ENCODE peak calls at places on chromosome 20, in nine cellular contexts. One of them, this sample, is unnamed.

GRCh38 chr20:48326868-48327267 is 500.9 kb downstream of the PREX1 start:
- DNase-seq in GM20000: no peak
- DNase-seq in activated CD8-positive, alpha-beta memory T cell treated with anti-CD3 and anti-CD28 coated beads, Interleukin-2, amount 50 U/mL, for 4 hours: no peak
- DNase-seq in NCI-H774: no peak
- DNase-seq in EL: no peak
- DNase-seq in central memory CD8-positive, alpha-beta T cell: no peak
- DNase-seq in endodermal cell: no peak
- DNase-seq in HCT116: no peak
- DNase-seq in mammary epithelial cell: no peak
- DNase-seq in this sample: no peak

GRCh38 chr20:29687438-29687837 is 1570.0 kb upstream of the DEFB115 start:
- DNase-seq in GM20000: no peak
- DNase-seq in mammary epithelial cell: no peak
- DNase-seq in activated CD8-positive, alpha-beta memory T cell treated with anti-CD3 and anti-CD28 coated beads, Interleukin-2, amount 50 U/mL, for 4 hours: no peak
- DNase-seq in HCT116: no peak
- DNase-seq in central memory CD8-positive, alpha-beta T cell: no peak
- DNase-seq in endodermal cell: no peak
- DNase-seq in NCI-H774: no peak
- DNase-seq in EL: no peak
- DNase-seq in this sample: no peak

GRCh38 chr20:60026010-60026409 is 67.8 kb downstream of the CDH26 start:
- DNase-seq in central memory CD8-positive, alpha-beta T cell: no peak
- DNase-seq in NCI-H774: no peak
- DNase-seq in EL: no peak
- DNase-seq in endodermal cell: no peak
- DNase-seq in mammary epithelial cell: no peak
- DNase-seq in GM20000: no peak
- DNase-seq in activated CD8-positive, alpha-beta memory T cell treated with anti-CD3 and anti-CD28 coated beads, Interleukin-2, amount 50 U/mL, for 4 hours: no peak
- DNase-seq in HCT116: no peak
- DNase-seq in this sample: no peak

GRCh38 chr20:4173142-4173541 is 157.8 kb upstream of the RNF24 start:
- DNase-seq in GM20000: no peak
- DNase-seq in activated CD8-positive, alpha-beta memory T cell treated with anti-CD3 and anti-CD28 coated beads, Interleukin-2, amount 50 U/mL, for 4 hours: no peak
- DNase-seq in endodermal cell: no peak
- DNase-seq in NCI-H774: no peak
- DNase-seq in mammary epithelial cell: no peak
- DNase-seq in HCT116: no peak
- DNase-seq in central memory CD8-positive, alpha-beta T cell: no peak
- DNase-seq in EL: no peak
- DNase-seq in this sample: no peak

GRCh38 chr20:58447733-58448391 is 58.8 kb downstream of the VAPB start:
- DNase-seq in central memory CD8-positive, alpha-beta T cell: no peak
- DNase-seq in GM20000: no peak
- DNase-seq in EL: peak
- DNase-seq in HCT116: peak
- DNase-seq in mammary epithelial cell: peak
- DNase-seq in activated CD8-positive, alpha-beta memory T cell treated with anti-CD3 and anti-CD28 coated beads, Interleukin-2, amount 50 U/mL, for 4 hours: peak
- DNase-seq in NCI-H774: no peak
- DNase-seq in endodermal cell: peak
- DNase-seq in this sample: no peak

GRCh38 chr20:62936996-62937352 is 973 bp upstream of the GID8 start:
- DNase-seq in endodermal cell: no peak
- DNase-seq in central memory CD8-positive, alpha-beta T cell: no peak
- DNase-seq in EL: peak
- DNase-seq in NCI-H774: no peak
- DNase-seq in HCT116: no peak
- DNase-seq in mammary epithelial cell: peak
- DNase-seq in activated CD8-positive, alpha-beta memory T cell treated with anti-CD3 and anti-CD28 coated beads, Interleukin-2, amount 50 U/mL, for 4 hours: no peak
- DNase-seq in GM20000: no peak
- DNase-seq in this sample: no peak

GRCh38 chr20:12053348-12053747 is 135.7 kb downstream of the BTBD3 start:
- DNase-seq in NCI-H774: no peak
- DNase-seq in EL: peak
- DNase-seq in central memory CD8-positive, alpha-beta T cell: no peak
- DNase-seq in mammary epithelial cell: peak
- DNase-seq in activated CD8-positive, alpha-beta memory T cell treated with anti-CD3 and anti-CD28 coated beads, Interleukin-2, amount 50 U/mL, for 4 hours: no peak
- DNase-seq in endodermal cell: no peak
- DNase-seq in GM20000: no peak
- DNase-seq in HCT116: no peak
- DNase-seq in this sample: no peak

GRCh38 chr20:31833130-31833930 is 12.1 kb downstream of the FOXS1 start:
- DNase-seq in activated CD8-positive, alpha-beta memory T cell treated with anti-CD3 and anti-CD28 coated beads, Interleukin-2, amount 50 U/mL, for 4 hours: peak
- DNase-seq in GM20000: peak
- DNase-seq in central memory CD8-positive, alpha-beta T cell: peak
- DNase-seq in NCI-H774: no peak
- DNase-seq in mammary epithelial cell: no peak
- DNase-seq in EL: peak
- DNase-seq in endodermal cell: peak
- DNase-seq in HCT116: peak
- DNase-seq in this sample: peak

GRCh38 chr20:32445539-32446273 is 87.6 kb downstream of the ASXL1 start:
- DNase-seq in EL: no peak
- DNase-seq in mammary epithelial cell: no peak
- DNase-seq in NCI-H774: no peak
- DNase-seq in endodermal cell: peak
- DNase-seq in central memory CD8-positive, alpha-beta T cell: no peak
- DNase-seq in activated CD8-positive, alpha-beta memory T cell treated with anti-CD3 and anti-CD28 coated beads, Interleukin-2, amount 50 U/mL, for 4 hours: no peak
- DNase-seq in HCT116: no peak
- DNase-seq in GM20000: no peak
- DNase-seq in this sample: no peak

GRCh38 chr20:47198254-47198671 is 158.2 kb downstream of the ZMYND8 start:
- DNase-seq in GM20000: peak
- DNase-seq in EL: no peak
- DNase-seq in mammary epithelial cell: peak
- DNase-seq in activated CD8-positive, alpha-beta memory T cell treated with anti-CD3 and anti-CD28 coated beads, Interleukin-2, amount 50 U/mL, for 4 hours: no peak
- DNase-seq in endodermal cell: no peak
- DNase-seq in central memory CD8-positive, alpha-beta T cell: no peak
- DNase-seq in NCI-H774: no peak
- DNase-seq in HCT116: no peak
- DNase-seq in this sample: no peak

GRCh38 chr20:51950926-51951325 is 148.6 kb upstream of the SALL4 start:
- DNase-seq in GM20000: no peak
- DNase-seq in HCT116: no peak
- DNase-seq in central memory CD8-positive, alpha-beta T cell: no peak
- DNase-seq in endodermal cell: no peak
- DNase-seq in EL: no peak
- DNase-seq in activated CD8-positive, alpha-beta memory T cell treated with anti-CD3 and anti-CD28 coated beads, Interleukin-2, amount 50 U/mL, for 4 hours: no peak
- DNase-seq in NCI-H774: no peak
- DNase-seq in mammary epithelial cell: no peak
- DNase-seq in this sample: no peak

GRCh38 chr20:33551778-33552177 is 61.9 kb downstream of the CBFA2T2 start:
- DNase-seq in activated CD8-positive, alpha-beta memory T cell treated with anti-CD3 and anti-CD28 coated beads, Interleukin-2, amount 50 U/mL, for 4 hours: no peak
- DNase-seq in central memory CD8-positive, alpha-beta T cell: no peak
- DNase-seq in HCT116: no peak
- DNase-seq in EL: no peak
- DNase-seq in NCI-H774: no peak
- DNase-seq in mammary epithelial cell: no peak
- DNase-seq in endodermal cell: no peak
- DNase-seq in GM20000: no peak
- DNase-seq in this sample: no peak

GRCh38 chr20:24754691-24755090 is 194.4 kb upstream of the CST7 start:
- DNase-seq in endodermal cell: peak
- DNase-seq in activated CD8-positive, alpha-beta memory T cell treated with anti-CD3 and anti-CD28 coated beads, Interleukin-2, amount 50 U/mL, for 4 hours: no peak
- DNase-seq in GM20000: no peak
- DNase-seq in EL: no peak
- DNase-seq in mammary epithelial cell: no peak
- DNase-seq in HCT116: no peak
- DNase-seq in NCI-H774: no peak
- DNase-seq in central memory CD8-positive, alpha-beta T cell: no peak
- DNase-seq in this sample: no peak

GRCh38 chr20:49646126-49646525 is 67.6 kb downstream of the B4GALT5 start:
- DNase-seq in EL: peak
- DNase-seq in activated CD8-positive, alpha-beta memory T cell treated with anti-CD3 and anti-CD28 coated beads, Interleukin-2, amount 50 U/mL, for 4 hours: no peak
- DNase-seq in GM20000: no peak
- DNase-seq in central memory CD8-positive, alpha-beta T cell: no peak
- DNase-seq in endodermal cell: no peak
- DNase-seq in NCI-H774: no peak
- DNase-seq in HCT116: no peak
- DNase-seq in mammary epithelial cell: no peak
- DNase-seq in this sample: no peak

GRCh38 chr20:354298-354977 is 7.5 kb downstream of the NRSN2 start:
- DNase-seq in GM20000: peak
- DNase-seq in HCT116: peak
- DNase-seq in mammary epithelial cell: peak
- DNase-seq in endodermal cell: peak
- DNase-seq in NCI-H774: peak
- DNase-seq in activated CD8-positive, alpha-beta memory T cell treated with anti-CD3 and anti-CD28 coated beads, Interleukin-2, amount 50 U/mL, for 4 hours: peak
- DNase-seq in central memory CD8-positive, alpha-beta T cell: peak
- DNase-seq in EL: peak
- DNase-seq in this sample: peak

GRCh38 chr20:36775196-36775595 is 1.6 kb upstream of the DSN1 start:
- DNase-seq in endodermal cell: no peak
- DNase-seq in NCI-H774: no peak
- DNase-seq in mammary epithelial cell: no peak
- DNase-seq in central memory CD8-positive, alpha-beta T cell: no peak
- DNase-seq in EL: no peak
- DNase-seq in activated CD8-positive, alpha-beta memory T cell treated with anti-CD3 and anti-CD28 coated beads, Interleukin-2, amount 50 U/mL, for 4 hours: no peak
- DNase-seq in HCT116: no peak
- DNase-seq in GM20000: no peak
- DNase-seq in this sample: no peak

GRCh38 chr20:37245671-37246237 is 15.9 kb downstream of the GHRH start:
- DNase-seq in EL: no peak
- DNase-seq in activated CD8-positive, alpha-beta memory T cell treated with anti-CD3 and anti-CD28 coated beads, Interleukin-2, amount 50 U/mL, for 4 hours: no peak
- DNase-seq in GM20000: no peak
- DNase-seq in central memory CD8-positive, alpha-beta T cell: no peak
- DNase-seq in NCI-H774: no peak
- DNase-seq in HCT116: no peak
- DNase-seq in mammary epithelial cell: no peak
- DNase-seq in endodermal cell: peak
- DNase-seq in this sample: no peak

GRCh38 chr20:18056174-18057105 is 1.3 kb downstream of the OVOL2 start:
- DNase-seq in GM20000: peak
- DNase-seq in endodermal cell: peak
- DNase-seq in mammary epithelial cell: peak
- DNase-seq in NCI-H774: peak
- DNase-seq in EL: no peak
- DNase-seq in central memory CD8-positive, alpha-beta T cell: no peak
- DNase-seq in activated CD8-positive, alpha-beta memory T cell treated with anti-CD3 and anti-CD28 coated beads, Interleukin-2, amount 50 U/mL, for 4 hours: no peak
- DNase-seq in HCT116: no peak
- DNase-seq in this sample: no peak

GRCh38 chr20:49119972-49120371 is 68.2 kb downstream of the STAU1 start:
- DNase-seq in HCT116: no peak
- DNase-seq in central memory CD8-positive, alpha-beta T cell: no peak
- DNase-seq in GM20000: no peak
- DNase-seq in activated CD8-positive, alpha-beta memory T cell treated with anti-CD3 and anti-CD28 coated beads, Interleukin-2, amount 50 U/mL, for 4 hours: no peak
- DNase-seq in EL: no peak
- DNase-seq in NCI-H774: no peak
- DNase-seq in endodermal cell: no peak
- DNase-seq in mammary epithelial cell: no peak
- DNase-seq in this sample: no peak

GRCh38 chr20:13035399-13036173 is 26.8 kb downstream of the SPTLC3 start:
- DNase-seq in endodermal cell: no peak
- DNase-seq in central memory CD8-positive, alpha-beta T cell: no peak
- DNase-seq in NCI-H774: no peak
- DNase-seq in mammary epithelial cell: no peak
- DNase-seq in GM20000: no peak
- DNase-seq in HCT116: no peak
- DNase-seq in activated CD8-positive, alpha-beta memory T cell treated with anti-CD3 and anti-CD28 coated beads, Interleukin-2, amount 50 U/mL, for 4 hours: no peak
- DNase-seq in EL: no peak
- DNase-seq in this sample: no peak

GRCh38 chr20:56924976-56925695 is 296.0 kb downstream of the TFAP2C start:
- DNase-seq in NCI-H774: no peak
- DNase-seq in central memory CD8-positive, alpha-beta T cell: no peak
- DNase-seq in mammary epithelial cell: no peak
- DNase-seq in HCT116: no peak
- DNase-seq in GM20000: peak
- DNase-seq in activated CD8-positive, alpha-beta memory T cell treated with anti-CD3 and anti-CD28 coated beads, Interleukin-2, amount 50 U/mL, for 4 hours: no peak
- DNase-seq in endodermal cell: peak
- DNase-seq in EL: no peak
- DNase-seq in this sample: no peak

GRCh38 chr20:53934421-53935352 is 135.7 kb downstream of the BCAS1 start:
- DNase-seq in endodermal cell: peak
- DNase-seq in mammary epithelial cell: peak
- DNase-seq in GM20000: peak
- DNase-seq in central memory CD8-positive, alpha-beta T cell: no peak
- DNase-seq in activated CD8-positive, alpha-beta memory T cell treated with anti-CD3 and anti-CD28 coated beads, Interleukin-2, amount 50 U/mL, for 4 hours: no peak
- DNase-seq in HCT116: no peak
- DNase-seq in EL: peak
- DNase-seq in NCI-H774: no peak
- DNase-seq in this sample: no peak

GRCh38 chr20:62740286-62741141 is 31.9 kb downstream of the NTSR1 start:
- DNase-seq in NCI-H774: no peak
- DNase-seq in activated CD8-positive, alpha-beta memory T cell treated with anti-CD3 and anti-CD28 coated beads, Interleukin-2, amount 50 U/mL, for 4 hours: peak
- DNase-seq in GM20000: peak
- DNase-seq in HCT116: peak
- DNase-seq in mammary epithelial cell: peak
- DNase-seq in EL: peak
- DNase-seq in endodermal cell: no peak
- DNase-seq in central memory CD8-positive, alpha-beta T cell: peak
- DNase-seq in this sample: no peak

GRCh38 chr20:46746972-46747371 is 37.5 kb downstream of the SLC2A10 start:
- DNase-seq in mammary epithelial cell: peak
- DNase-seq in EL: peak
- DNase-seq in central memory CD8-positive, alpha-beta T cell: no peak
- DNase-seq in HCT116: peak
- DNase-seq in NCI-H774: no peak
- DNase-seq in activated CD8-positive, alpha-beta memory T cell treated with anti-CD3 and anti-CD28 coated beads, Interleukin-2, amount 50 U/mL, for 4 hours: no peak
- DNase-seq in endodermal cell: no peak
- DNase-seq in GM20000: no peak
- DNase-seq in this sample: no peak

GRCh38 chr20:61557603-61558002 is 305.5 kb downstream of the CDH4 start:
- DNase-seq in HCT116: no peak
- DNase-seq in NCI-H774: no peak
- DNase-seq in GM20000: no peak
- DNase-seq in central memory CD8-positive, alpha-beta T cell: no peak
- DNase-seq in EL: no peak
- DNase-seq in activated CD8-positive, alpha-beta memory T cell treated with anti-CD3 and anti-CD28 coated beads, Interleukin-2, amount 50 U/mL, for 4 hours: no peak
- DNase-seq in endodermal cell: no peak
- DNase-seq in mammary epithelial cell: no peak
- DNase-seq in this sample: no peak

GRCh38 chr20:46013826-46014516 is 5.3 kb downstream of the MMP9 start:
- DNase-seq in central memory CD8-positive, alpha-beta T cell: peak
- DNase-seq in GM20000: peak
- DNase-seq in EL: peak
- DNase-seq in NCI-H774: peak
- DNase-seq in endodermal cell: peak
- DNase-seq in activated CD8-positive, alpha-beta memory T cell treated with anti-CD3 and anti-CD28 coated beads, Interleukin-2, amount 50 U/mL, for 4 hours: peak
- DNase-seq in HCT116: peak
- DNase-seq in mammary epithelial cell: peak
- DNase-seq in this sample: no peak

GRCh38 chr20:5938456-5939029 is 11.8 kb downstream of the TRMT6 start:
- DNase-seq in activated CD8-positive, alpha-beta memory T cell treated with anti-CD3 and anti-CD28 coated beads, Interleukin-2, amount 50 U/mL, for 4 hours: no peak
- DNase-seq in NCI-H774: no peak
- DNase-seq in endodermal cell: no peak
- DNase-seq in EL: no peak
- DNase-seq in HCT116: no peak
- DNase-seq in GM20000: no peak
- DNase-seq in mammary epithelial cell: no peak
- DNase-seq in central memory CD8-positive, alpha-beta T cell: no peak
- DNase-seq in this sample: no peak

GRCh38 chr20:19935842-19936241 is 81.3 kb upstream of the NAA20 start:
- DNase-seq in EL: no peak
- DNase-seq in central memory CD8-positive, alpha-beta T cell: no peak
- DNase-seq in activated CD8-positive, alpha-beta memory T cell treated with anti-CD3 and anti-CD28 coated beads, Interleukin-2, amount 50 U/mL, for 4 hours: no peak
- DNase-seq in endodermal cell: no peak
- DNase-seq in HCT116: no peak
- DNase-seq in GM20000: no peak
- DNase-seq in NCI-H774: no peak
- DNase-seq in mammary epithelial cell: peak
- DNase-seq in this sample: no peak

GRCh38 chr20:621115-621756 is 11.1 kb upstream of the TCF15 start:
- DNase-seq in NCI-H774: no peak
- DNase-seq in mammary epithelial cell: no peak
- DNase-seq in endodermal cell: no peak
- DNase-seq in HCT116: no peak
- DNase-seq in EL: peak
- DNase-seq in GM20000: no peak
- DNase-seq in activated CD8-positive, alpha-beta memory T cell treated with anti-CD3 and anti-CD28 coated beads, Interleukin-2, amount 50 U/mL, for 4 hours: no peak
- DNase-seq in central memory CD8-positive, alpha-beta T cell: no peak
- DNase-seq in this sample: no peak

GRCh38 chr20:62496525-62497218 is 20.9 kb upstream of the GATA5 start:
- DNase-seq in central memory CD8-positive, alpha-beta T cell: no peak
- DNase-seq in EL: no peak
- DNase-seq in HCT116: no peak
- DNase-seq in endodermal cell: peak
- DNase-seq in activated CD8-positive, alpha-beta memory T cell treated with anti-CD3 and anti-CD28 coated beads, Interleukin-2, amount 50 U/mL, for 4 hours: peak
- DNase-seq in mammary epithelial cell: no peak
- DNase-seq in NCI-H774: no peak
- DNase-seq in GM20000: peak
- DNase-seq in this sample: no peak

GRCh38 chr20:1209447-1210387 is 6.5 kb downstream of the C20orf202 start:
- DNase-seq in activated CD8-positive, alpha-beta memory T cell treated with anti-CD3 and anti-CD28 coated beads, Interleukin-2, amount 50 U/mL, for 4 hours: no peak
- DNase-seq in central memory CD8-positive, alpha-beta T cell: no peak
- DNase-seq in GM20000: no peak
- DNase-seq in mammary epithelial cell: no peak
- DNase-seq in endodermal cell: no peak
- DNase-seq in EL: peak
- DNase-seq in HCT116: peak
- DNase-seq in NCI-H774: no peak
- DNase-seq in this sample: no peak